ENCODE peak calls at places on chromosomes 12 and 14, in eight cellular contexts. T, X, H, N, G, R, D and F are unnamed samples.

GRCh38 chr14:91416744-91417133 is 881 bp downstream of the CCDC88C start:
- DNase-seq in T (no peak), X (no peak), G (no peak), H (no peak), R (no peak), D (no peak), N (peak; percentile 20), F (no peak)

GRCh38 chr14:64110832-64111231 is 183.3 kb downstream of the ESR2 start:
- DNase-seq in D (no peak), X (no peak), H (no peak), G (no peak), R (peak; percentile 7), N (no peak), T (no peak), F (no peak)

GRCh38 chr12:76719171-76719631 is 44.7 kb upstream of the ZDHHC17 start:
- DNase-seq in D (no peak), T (no peak), N (no peak), R (peak; percentile 56), H (no peak), G (no peak), X (no peak), F (no peak)

GRCh38 chr12:81077686-81078441 is at the start of gene ACSS3:
- DNase-seq in N (peak; percentile 54), T (no peak), X (peak; percentile 9), H (no peak), R (peak; percentile 60), D (no peak), G (peak; percentile 61), F (no peak)

GRCh38 chr12:45863332-45863731 is 127.0 kb downstream of the SCAF11 start:
- DNase-seq in R (no peak), G (no peak), H (no peak), N (no peak), D (no peak), X (no peak), T (no peak), F (no peak)

GRCh38 chr14:25041484-25041883 is 8.5 kb downstream of the STXBP6 start:
- DNase-seq in N (no peak), T (no peak), H (no peak), X (no peak), R (peak; percentile 18), D (no peak), G (no peak), F (no peak)

GRCh38 chr12:32454075-32454474 is 54.7 kb downstream of the FGD4 start:
- DNase-seq in H (no peak), T (no peak), D (no peak), X (no peak), R (peak; percentile 85), N (no peak), G (no peak), F (no peak)

GRCh38 chr12:108369736-108370396 is 30.8 kb upstream of the CMKLR1 start:
- DNase-seq in T (no peak), G (no peak), N (no peak), R (no peak), D (no peak), X (peak; percentile 76), H (no peak), F (peak; percentile 80)

GRCh38 chr14:71488703-71489141 is 443.5 kb upstream of the RGS6 start:
- DNase-seq in D (no peak), N (no peak), H (no peak), R (peak; percentile 86), T (no peak), G (no peak), X (no peak), F (no peak)

GRCh38 chr12:8912910-8913309 is 1.4 kb upstream of the PHC1 start:
- DNase-seq in N (peak; percentile 7), D (no peak), H (no peak), G (no peak), X (peak; percentile 41), T (peak; percentile 29), R (no peak), F (no peak)

GRCh38 chr14:31229638-31230229 is 22.1 kb upstream of the HECTD1 start:
- DNase-seq in R (peak; percentile 92), D (no peak), G (peak; percentile 53), H (no peak), T (no peak), N (no peak), X (no peak), F (no peak)

GRCh38 chr12:47820631-47821345 is 1.1 kb upstream of the HDAC7 start:
- DNase-seq in H (no peak), G (peak; percentile 92), D (no peak), T (no peak), R (peak; percentile 97), N (peak; percentile 57), X (peak; percentile 61), F (no peak)

GRCh38 chr14:85534435-85534834 is 4.5 kb downstream of the FLRT2 start:
- DNase-seq in G (no peak), H (no peak), N (peak; percentile 27), X (no peak), T (no peak), D (no peak), R (no peak), F (no peak)

GRCh38 chr12:117685115-117685926 is 283.5 kb downstream of the KSR2 start:
- DNase-seq in G (peak; percentile 55), H (no peak), D (no peak), X (peak; percentile 84), R (peak; percentile 91), N (peak; percentile 32), T (no peak), F (peak; percentile 83)